ENCODE peak calls at places on chromosomes 2 and 18, in ten cellular contexts. C is thoracic aorta, E is HL-60, D is psoas muscle, Z is MM.1S, X is uterus, H is heart left ventricle, N is ovary, Q is heart right ventricle, U is cardiac fibroblast. K is an unnamed sample.

GRCh38 chr2:156456616-156457015 is 20.4 kb downstream of the GPD2 start:
- DNase-seq in C (no peak), N (no peak), X (no peak), H (no peak), Z (no peak), U (no peak), D (no peak), Q (no peak), E (no peak), K (no peak)

GRCh38 chr2:861655-862355 is 88.8 kb upstream of the SNTG2 start:
- DNase-seq in H (no peak), C (no peak), U (no peak), E (no peak), X (no peak), N (no peak), Q (no peak), D (no peak), Z (no peak), K (no peak)

GRCh38 chr2:127940641-127941040 is 54.9 kb upstream of the AMMECR1L start:
- DNase-seq in E (no peak), Z (no peak), N (no peak), X (no peak), D (no peak), U (no peak), C (no peak), Q (no peak), H (no peak), K (no peak)

GRCh38 chr18:75727479-75727878 is 300.0 kb upstream of the SMIM21 start:
- DNase-seq in U (peak), N (no peak), D (no peak), C (no peak), Q (peak), E (peak), Z (no peak), H (no peak), X (no peak), K (no peak)

GRCh38 chr2:715847-716573 is 38.8 kb upstream of the TMEM18 start:
- DNase-seq in D (no peak), E (no peak), H (no peak), Q (no peak), U (peak), Z (no peak), N (no peak), C (no peak), X (no peak), K (no peak)

GRCh38 chr18:5542393-5543035 is 1.3 kb downstream of the EPB41L3 start:
- DNase-seq in Z (no peak), X (no peak), C (no peak), E (no peak), N (peak), H (peak), Q (peak), D (peak), U (peak), K (no peak)

GRCh38 chr2:241965931-241966412 is 96.4 kb downstream of the RTP5 start:
- DNase-seq in E (peak), Z (peak), Q (peak), C (no peak), X (peak), U (peak), H (no peak), D (no peak), N (no peak), K (peak)

GRCh38 chr2:79993144-79993543 is 311.4 kb downstream of the LRRTM1 start:
- DNase-seq in Q (no peak), E (peak), N (no peak), Z (no peak), D (no peak), H (no peak), U (peak), X (no peak), C (no peak), K (peak)

GRCh38 chr2:96993367-96993766 is 7.0 kb upstream of the FAM178B start:
- DNase-seq in X (no peak), U (no peak), N (no peak), Q (no peak), C (no peak), D (no peak), E (no peak), Z (no peak), H (no peak), K (no peak)

GRCh38 chr18:58937204-58937603 is 72.5 kb downstream of the ZNF532 start:
- DNase-seq in U (peak), C (no peak), D (no peak), E (peak), N (no peak), H (no peak), X (no peak), Z (no peak), Q (no peak), K (no peak)

DNA sequence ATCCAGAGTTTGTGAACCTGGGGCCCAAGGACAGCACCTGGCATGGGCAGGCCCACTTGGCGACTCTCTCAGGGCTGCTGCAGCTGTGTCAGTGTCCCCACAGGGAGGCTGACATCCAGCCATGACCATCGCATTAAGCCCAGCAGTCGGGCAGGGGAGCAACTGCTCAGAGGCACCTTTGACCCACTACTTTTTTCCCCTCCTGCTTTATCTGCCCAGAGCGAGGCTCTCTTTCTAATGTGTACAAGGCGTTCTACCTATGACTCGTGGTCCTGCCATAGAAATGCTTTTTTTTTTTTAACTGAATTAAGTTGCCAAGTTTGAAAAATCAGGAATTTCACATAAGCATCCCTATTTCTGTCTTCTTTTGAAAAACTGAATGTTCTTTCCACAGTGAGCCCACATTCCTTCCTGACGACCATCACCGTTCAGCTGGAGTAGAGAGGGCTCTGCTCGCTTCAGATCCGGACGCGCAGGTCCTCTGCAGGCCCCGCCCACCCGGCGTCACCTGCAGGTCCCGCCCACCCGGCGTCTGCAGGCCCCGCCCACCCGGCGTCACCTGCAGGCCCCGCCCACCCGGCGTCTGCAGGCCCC is 403 bp upstream of the CLUL1 start:
- DNase-seq in X (no peak), D (no peak), Z (peak), H (no peak), C (no peak), N (peak), U (no peak), E (peak), Q (no peak), K (no peak)
- H3K4me3 ChIP-seq in X (no peak), D (no peak), Z (peak), H (no peak), C (no peak), N (no peak), U (no peak), E (no peak), Q (no peak), K (peak)

DNA sequence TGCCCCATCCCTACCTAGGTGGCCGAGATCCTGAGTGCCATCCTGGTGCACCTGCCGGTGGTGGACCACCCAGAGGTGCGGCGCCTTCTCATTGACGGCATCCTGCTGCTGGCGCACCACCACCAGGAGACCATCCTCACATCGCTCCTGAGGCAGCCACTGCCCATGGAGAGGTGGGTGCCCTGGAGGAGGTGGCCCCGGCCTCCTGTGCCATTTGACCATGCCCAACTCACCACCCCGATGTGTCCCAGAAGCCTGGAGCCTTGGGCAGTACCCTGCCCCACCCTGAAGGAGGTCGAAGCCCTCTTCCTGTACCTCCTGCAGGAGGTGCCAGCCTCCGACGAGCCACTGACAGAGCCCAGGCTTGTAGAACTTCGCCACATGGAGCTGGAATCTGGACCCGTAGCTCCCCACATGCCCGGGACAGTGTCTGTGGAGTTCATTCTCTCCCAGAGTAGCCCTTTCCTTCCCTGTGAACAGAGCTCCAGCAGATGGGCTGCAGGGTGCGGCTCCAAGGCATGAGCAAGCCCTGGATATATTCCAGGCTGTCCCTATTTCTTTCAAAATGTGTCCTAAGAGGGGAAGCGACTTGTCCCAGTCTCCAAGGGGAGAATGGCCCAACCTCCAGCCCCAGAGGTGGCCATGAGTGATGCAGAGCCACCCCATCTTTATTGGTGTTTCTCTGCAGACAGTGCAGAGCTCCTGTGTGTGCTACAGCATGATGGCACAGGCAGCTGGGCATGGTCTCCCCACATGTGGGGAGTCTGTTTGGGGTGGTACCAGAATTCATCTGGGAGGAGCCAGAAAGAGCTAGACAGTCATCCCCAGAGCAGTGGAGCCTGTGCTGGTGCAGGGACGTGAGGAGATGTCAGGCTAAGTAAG is 34.2 kb downstream of the HJURP start:
- DNase-seq in N (no peak), U (no peak), E (no peak), X (no peak), Q (no peak), D (no peak), H (no peak), Z (no peak), C (no peak), K (no peak)
- TF ChIP-seq CTCF in N (no peak), U (no peak), E (no peak), X (no peak), Q (no peak), D (no peak), H (no peak), Z (no peak), C (no peak), K (no peak)

GRCh38 chr18:55245200-55245599 is 285.9 kb upstream of the CCDC68 start:
- DNase-seq in X (no peak), D (no peak), C (no peak), H (no peak), N (no peak), Z (no peak), Q (no peak), E (no peak), U (peak), K (no peak)
- H3K4me3 ChIP-seq in X (no peak), D (no peak), C (peak), H (no peak), N (no peak), Z (no peak), Q (no peak), E (no peak), U (no peak), K (no peak)

DNA sequence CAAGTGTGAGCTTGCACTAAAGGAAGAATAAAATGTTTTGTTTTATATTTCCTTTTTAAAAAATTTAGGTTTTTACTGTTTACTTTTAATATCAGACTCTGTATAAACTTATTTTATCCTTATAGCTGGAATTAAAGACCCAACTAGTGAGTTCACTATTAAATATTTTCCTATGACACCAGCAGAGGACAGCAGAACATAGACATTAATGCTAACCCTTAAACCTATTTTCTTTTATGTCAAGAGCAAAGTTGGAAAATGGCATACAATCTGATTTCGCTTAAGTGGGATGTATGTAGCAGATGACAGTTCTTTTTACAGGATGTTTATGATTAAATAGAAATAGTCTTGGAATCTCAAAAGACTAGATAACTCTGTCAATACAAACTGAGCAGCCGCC is 188.2 kb upstream of the XIRP2 start:
- DNase-seq in E (no peak), H (no peak), Q (no peak), D (no peak), X (no peak), C (no peak), U (peak), N (no peak), Z (no peak), K (no peak)
- TF ChIP-seq CTCF in E (no peak), H (peak), Q (peak), D (peak), X (no peak), C (peak), U (peak), N (no peak), Z (peak), K (peak)

GRCh38 chr2:199468561-199469513 is 11.1 kb upstream of the SATB2 start:
- DNase-seq in H (no peak), D (no peak), C (no peak), X (no peak), Z (no peak), Q (no peak), E (no peak), U (no peak), N (no peak), K (no peak)

GRCh38 chr2:199470361-199470671 is 12.6 kb upstream of the SATB2 start:
- DNase-seq in Q (no peak), U (no peak), E (no peak), H (no peak), N (no peak), X (no peak), C (no peak), D (no peak), Z (no peak), K (no peak)

GRCh38 chr2:199471443-199472057 is 13.8 kb upstream of the SATB2 start:
- DNase-seq in Z (peak), X (peak), C (no peak), N (no peak), D (peak), E (peak), U (peak), H (peak), Q (no peak), K (no peak)

GRCh38 chr2:199469514-199470360 is 12.0 kb upstream of the SATB2 start:
- DNase-seq in C (no peak), H (no peak), Z (no peak), E (no peak), X (no peak), D (no peak), U (no peak), Q (no peak), N (no peak), K (no peak)

GRCh38 chr2:199470672-199471442 is 13.1 kb upstream of the SATB2 start:
- DNase-seq in Z (no peak), Q (no peak), E (no peak), C (no peak), N (no peak), H (no peak), U (no peak), X (no peak), D (no peak), K (no peak)
- H3K4me3 ChIP-seq in Z (no peak), Q (no peak), E (no peak), C (peak), N (no peak), H (no peak), U (no peak), X (no peak), D (peak), K (peak)

GRCh38 chr18:71001597-71001996 is 712.8 kb downstream of the SOCS6 start:
- DNase-seq in H (no peak), E (no peak), U (no peak), Q (no peak), N (no peak), C (no peak), Z (no peak), X (no peak), D (no peak), K (no peak)

GRCh38 chr18:70998490-70998889 is 709.6 kb downstream of the SOCS6 start:
- DNase-seq in C (no peak), E (no peak), D (no peak), N (no peak), Z (no peak), H (no peak), U (no peak), Q (no peak), X (no peak), K (no peak)
- TF ChIP-seq CTCF in C (no peak), E (no peak), D (no peak), N (no peak), Z (no peak), H (no peak), U (peak), Q (no peak), X (no peak), K (peak)

DNA sequence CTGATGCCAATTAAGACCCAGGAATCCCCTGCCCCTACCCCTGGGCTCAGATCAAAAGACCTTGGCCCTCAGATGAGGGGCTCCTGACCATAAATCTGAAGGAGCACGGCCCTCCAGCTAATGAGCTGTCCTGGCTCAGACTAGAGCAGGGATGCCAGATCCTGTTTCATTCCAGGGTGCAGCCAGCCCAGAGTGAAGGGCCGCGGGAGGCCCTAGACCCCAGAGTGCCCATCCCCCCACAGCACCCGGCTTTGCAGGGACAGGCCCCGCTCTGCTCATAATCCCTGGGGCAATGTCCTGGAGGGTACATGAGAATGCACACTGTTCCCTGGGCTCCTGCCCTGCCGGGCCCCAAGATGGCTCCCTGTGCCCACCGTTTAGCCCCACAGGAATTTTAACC is 85.1 kb downstream of the SDC1 start:
- DNase-seq in Z (no peak), N (no peak), C (no peak), E (no peak), X (no peak), U (no peak), H (no peak), D (no peak), Q (no peak), K (no peak)
- H3K4me3 ChIP-seq in Z (no peak), N (no peak), C (no peak), E (no peak), X (no peak), U (no peak), H (no peak), D (no peak), Q (no peak), K (no peak)

GRCh38 chr2:137050949-137051348 is 285.6 kb downstream of the THSD7B start:
- DNase-seq in N (no peak), Z (peak), Q (no peak), U (no peak), X (no peak), D (no peak), E (no peak), C (no peak), H (no peak), K (peak)
- TF ChIP-seq CTCF in N (no peak), Z (peak), Q (no peak), U (peak), X (no peak), D (no peak), E (no peak), C (no peak), H (no peak), K (peak)

DNA sequence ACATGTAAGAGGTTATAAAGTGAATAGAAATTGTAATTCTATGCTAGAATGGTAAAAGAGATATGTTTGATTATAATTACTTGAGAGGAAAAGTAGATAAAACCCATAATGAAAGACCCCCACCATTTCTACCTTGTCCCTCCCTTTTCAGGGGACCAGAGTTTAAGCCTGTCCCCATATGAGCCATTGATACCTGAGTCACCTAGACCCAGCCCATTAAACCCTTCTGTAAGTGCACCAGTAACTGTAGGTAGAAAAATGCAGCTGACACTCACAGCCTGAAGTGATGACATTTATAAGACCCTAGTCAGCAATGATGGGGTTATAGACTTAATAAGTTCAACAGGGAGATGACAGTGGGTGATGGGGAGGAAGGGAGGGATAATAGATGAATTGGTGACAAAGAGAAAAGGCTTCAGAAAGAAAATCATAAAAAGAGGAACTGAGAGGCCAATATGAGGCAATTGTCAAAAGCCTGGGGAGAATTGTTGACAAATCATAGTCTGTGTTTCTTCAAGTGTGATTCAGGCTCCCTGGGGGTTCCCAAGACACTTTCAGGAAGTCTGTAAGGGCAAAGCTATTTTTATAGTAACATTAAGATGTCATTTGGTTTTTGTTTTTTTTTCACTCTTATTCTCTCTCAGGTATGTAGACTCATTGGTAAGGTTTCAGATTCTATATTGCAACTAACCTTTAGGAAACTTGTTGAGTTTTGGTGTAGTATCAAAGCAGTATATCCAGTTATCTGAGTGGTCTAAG is 544.2 kb downstream of the SATB2 start:
- DNase-seq in Z (peak), Q (no peak), C (no peak), H (no peak), N (no peak), X (no peak), U (no peak), E (no peak), D (no peak), K (no peak)
- H3K4me3 ChIP-seq in Z (peak), Q (no peak), C (no peak), H (no peak), N (no peak), X (no peak), U (no peak), E (no peak), D (no peak), K (no peak)